ENCODE peak calls at places on chromosome 7, in six cellular contexts. K, P, X, C, I and N are unnamed samples.

GRCh38 chr7:81441750-81442149 is 328.1 kb downstream of the HGF start:
- DNase-seq in I (no peak), P (no peak), K (no peak), C (no peak), X (no peak), N (no peak)

GRCh38 chr7:149780056-149780455 is 6.7 kb upstream of the ZNF467 start:
- DNase-seq in P (no peak), I (no peak), X (no peak), C (no peak), K (no peak), N (no peak)

GRCh38 chr7:15461576-15461975 is 100.2 kb downstream of the AGMO start:
- DNase-seq in X (no peak), P (no peak), C (peak; percentile 87), K (no peak), I (no peak), N (no peak)

GRCh38 chr7:158114056-158114850 is 473.4 kb downstream of the PTPRN2 start:
- DNase-seq in X (no peak), I (no peak), P (no peak), C (no peak), K (no peak), N (no peak)

GRCh38 chr7:142787783-142788182 is 17.0 kb downstream of the PRSS2 start:
- DNase-seq in P (no peak), C (no peak), X (no peak), I (no peak), K (no peak), N (no peak)

GRCh38 chr7:4782333-4783291 is 7.2 kb downstream of the AP5Z1 start:
- DNase-seq in I (no peak), X (no peak), P (no peak), K (peak; percentile 70), C (no peak), N (no peak)

GRCh38 chr7:8443871-8444756 is 10.7 kb downstream of the NXPH1 start:
- DNase-seq in I (no peak), P (no peak), C (no peak), K (peak; percentile 39), X (no peak), N (no peak)

GRCh38 chr7:901388-902154 is 25.2 kb downstream of the GET4 start:
- DNase-seq in P (peak; percentile 71), X (no peak), C (peak; percentile 82), I (peak; percentile 97), K (peak; percentile 85), N (peak; percentile 75)

GRCh38 chr7:41232086-41232485 is 470.8 kb downstream of the INHBA start:
- DNase-seq in C (peak; percentile 33), P (no peak), X (no peak), I (no peak), K (no peak), N (no peak)

GRCh38 chr7:84948632-84949031 is 238.2 kb downstream of the SEMA3D start:
- DNase-seq in C (no peak), K (no peak), P (no peak), X (no peak), I (no peak), N (no peak)

GRCh38 chr7:29194206-29194593 is 375 bp upstream of the CHN2 start:
- DNase-seq in C (no peak), K (peak; percentile 81), I (no peak), P (no peak), X (no peak), N (no peak)

GRCh38 chr7:26399309-26399610 is 107.6 kb downstream of the SNX10 start:
- DNase-seq in X (no peak), C (peak; percentile 2), I (peak; percentile 24), K (peak; percentile 82), P (no peak), N (no peak)

GRCh38 chr7:46989247-46989646 is 592.7 kb downstream of the TNS3 start:
- DNase-seq in P (no peak), C (no peak), K (no peak), X (no peak), I (no peak), N (no peak)

GRCh38 chr7:43294080-43294630 is 181.7 kb downstream of the HECW1 start:
- DNase-seq in P (no peak), I (peak; percentile 79), C (peak; percentile 78), K (no peak), X (no peak), N (no peak)

GRCh38 chr7:105759670-105760548 is 116.5 kb downstream of the ATXN7L1 start:
- DNase-seq in I (peak; percentile 49), K (no peak), X (no peak), C (peak; percentile 71), P (peak; percentile 30), N (peak; percentile 42)

GRCh38 chr7:336810-337566 is 47.0 kb downstream of the FOXL3 start:
- DNase-seq in K (peak; percentile 69), P (no peak), X (no peak), C (no peak), I (no peak), N (no peak)

GRCh38 chr7:98369726-98370125 is 31.2 kb downstream of the BAIAP2L1 start:
- DNase-seq in P (no peak), I (no peak), C (no peak), K (peak; percentile 20), X (no peak), N (no peak)

GRCh38 chr7:83271212-83272099 is 108.8 kb upstream of the PCLO start:
- DNase-seq in I (no peak), X (no peak), C (peak; percentile 19), K (no peak), P (no peak), N (no peak)

GRCh38 chr7:52114056-52114455 is 797.4 kb upstream of the COBL start:
- DNase-seq in C (no peak), K (no peak), I (no peak), X (no peak), P (no peak), N (no peak)

GRCh38 chr7:55224111-55224510 is 141.0 kb upstream of the LANCL2 start:
- DNase-seq in K (no peak), I (no peak), X (no peak), C (no peak), P (no peak), N (no peak)

GRCh38 chr7:67371429-67372305 is 375.0 kb downstream of the TYW1 start:
- DNase-seq in X (no peak), I (peak; percentile 73), P (peak; percentile 34), K (peak; percentile 81), C (peak; percentile 66), N (no peak)

GRCh38 chr7:70712942-70713341 is 419.0 kb upstream of the GALNT17 start:
- DNase-seq in C (no peak), K (no peak), P (no peak), X (no peak), I (no peak), N (no peak)

DNA sequence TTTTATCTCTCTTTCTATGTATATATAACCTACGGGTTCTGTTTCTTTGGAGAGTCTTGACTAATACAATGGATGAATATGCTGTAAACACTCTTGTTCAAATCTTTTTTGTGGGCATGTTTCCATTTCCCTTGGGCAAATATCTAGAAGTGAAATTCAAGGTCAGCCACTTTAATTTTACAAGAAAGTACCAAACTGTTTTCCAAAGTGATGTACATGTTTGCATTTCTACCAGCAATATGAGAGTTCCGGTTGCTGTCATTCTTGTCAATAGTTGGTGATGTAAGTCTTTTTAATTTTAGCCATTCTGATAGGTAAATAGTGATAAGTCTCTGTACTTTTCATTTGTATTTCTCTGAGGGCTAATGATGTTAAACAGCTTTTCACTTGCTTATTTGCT is 48.4 kb downstream of the PDK4 start:
- DNase-seq in K (no peak), C (no peak), I (no peak), P (no peak), X (no peak), N (no peak)
- H3K4me1 ChIP-seq in K (peaks cover 5% of the 10 kb centered on the region), C (no peaks in the 10 kb centered on the region), I (peaks cover 55% of the 10 kb centered on the region), P (peaks cover 19% of the 10 kb centered on the region), X (peaks cover 56% of the 10 kb centered on the region), N (peaks cover 51% of the 10 kb centered on the region)

GRCh38 chr7:18235819-18236218 is 208.2 kb upstream of the PRPS1L1 start:
- DNase-seq in X (no peak), P (no peak), K (no peak), I (no peak), C (no peak), N (no peak)

GRCh38 chr7:18239212-18239611 is 211.6 kb upstream of the PRPS1L1 start:
- DNase-seq in K (no peak), C (no peak), P (no peak), X (no peak), I (no peak), N (no peak)

GRCh38 chr7:18241543-18242231 is 214.0 kb upstream of the PRPS1L1 start:
- DNase-seq in P (no peak), K (no peak), X (no peak), C (no peak), I (no peak), N (no peak)
- TF ChIP-seq CTCF in P (no peak), K (no peak), X (no peak), C (no peak), I (no peak), N (no peak)

GRCh38 chr7:12757443-12757842 is 70.0 kb downstream of the ARL4A start:
- DNase-seq in K (no peak), I (no peak), P (no peak), X (no peak), C (peak; percentile 91), N (no peak)

GRCh38 chr7:12749746-12750145 is 62.3 kb downstream of the ARL4A start:
- DNase-seq in P (no peak), X (no peak), I (no peak), C (no peak), K (no peak), N (no peak)

GRCh38 chr7:12751764-12752163 is 64.3 kb downstream of the ARL4A start:
- DNase-seq in I (no peak), C (no peak), X (no peak), K (no peak), P (no peak), N (no peak)

GRCh38 chr7:12756841-12757240 is 69.4 kb downstream of the ARL4A start:
- DNase-seq in C (no peak), X (no peak), I (no peak), P (no peak), K (no peak), N (no peak)

DNA sequence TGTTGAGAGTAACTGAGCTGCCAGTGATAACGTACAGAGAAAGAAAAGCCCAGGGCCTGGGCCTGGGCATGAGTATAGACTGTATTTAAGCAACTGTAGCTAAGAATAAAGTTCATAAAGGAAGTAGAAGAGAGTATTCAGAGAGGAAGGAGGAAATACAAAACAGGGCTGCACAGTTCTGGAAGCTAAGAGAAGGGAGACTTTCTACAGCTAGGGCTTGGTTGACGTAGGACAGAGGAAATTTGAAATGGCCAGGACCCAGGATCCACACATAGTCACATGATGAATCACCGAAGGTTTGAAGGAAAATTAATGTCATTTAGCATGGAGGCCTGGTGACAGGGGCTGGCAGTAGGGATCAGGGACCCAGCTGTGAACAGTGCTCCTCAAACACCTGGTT is 66.7 kb downstream of the ARL4A start:
- DNase-seq in X (no peak), K (no peak), I (no peak), C (peak; percentile 16), P (no peak), N (no peak)
- TF ChIP-seq POLR2A in X (no peak), K (no peak), I (no peak), C (no peak), P (no peak), N (no peak)

DNA sequence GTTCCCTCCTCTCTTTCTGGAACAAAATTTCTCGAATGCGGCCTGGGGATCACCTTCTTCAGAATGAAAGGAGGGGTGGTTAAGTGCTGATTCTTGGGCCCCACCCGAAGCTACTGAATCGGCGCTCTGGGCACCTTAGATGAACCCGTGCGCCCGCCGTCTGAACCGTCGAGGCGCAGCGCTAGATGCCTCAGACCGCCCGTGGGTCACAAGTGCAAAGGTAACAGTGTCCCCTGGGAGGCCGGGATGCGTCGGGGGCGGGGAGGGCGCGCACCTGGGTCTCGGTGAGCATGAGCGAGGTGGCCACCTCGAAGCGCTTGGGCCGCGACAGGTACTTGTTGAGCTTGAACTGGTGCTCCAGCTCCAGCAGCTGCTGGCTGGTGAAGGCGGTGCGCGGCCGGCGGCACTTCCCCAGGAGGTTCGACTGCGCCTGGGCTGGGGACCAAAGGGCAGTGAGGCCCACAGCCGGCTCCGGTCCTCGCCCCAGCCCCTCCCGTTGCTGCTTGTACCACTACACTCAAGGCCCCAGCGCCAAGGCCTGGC is 4.2 kb downstream of the MNX1 start:
- DNase-seq in C (no peak), I (no peak), K (peak; percentile 76), P (no peak), X (no peak), N (no peak)
- H3K4me1 ChIP-seq in C (no peaks in the 10 kb centered on the region), I (peaks cover 3% of the 10 kb centered on the region), K (peaks cover 4% of the 10 kb centered on the region), P (no peaks in the 10 kb centered on the region), X (peaks cover 19% of the 10 kb centered on the region), N (peaks cover 15% of the 10 kb centered on the region)